ENCODE peak calls at places on chromosomes 3 and 15, in eight cellular contexts. One of them, this sample, is unnamed.

GRCh38 chr15:92803852-92804609 is 96.1 kb upstream of the CHD2 start:
- DNase-seq in RWPE1: peak
- DNase-seq in A549: peak
- DNase-seq in Caco-2: peak
- DNase-seq in fibroblast of the aortic adventitia: peak
- DNase-seq in sigmoid colon: peak
- DNase-seq in tibial artery: peak
- DNase-seq in Peyer's patch: peak
- DNase-seq in this sample: peak

GRCh38 chr3:30258426-30259392 is 347.7 kb upstream of the TGFBR2 start:
- DNase-seq in RWPE1: no peak
- DNase-seq in A549: peak
- DNase-seq in Caco-2: peak
- DNase-seq in fibroblast of the aortic adventitia: no peak
- DNase-seq in sigmoid colon: no peak
- DNase-seq in tibial artery: no peak
- DNase-seq in Peyer's patch: no peak
- DNase-seq in this sample: peak

GRCh38 chr15:66275352-66275751 is 18.0 kb upstream of the DIS3L start:
- DNase-seq in RWPE1: no peak
- DNase-seq in A549: no peak
- DNase-seq in Caco-2: no peak
- DNase-seq in fibroblast of the aortic adventitia: no peak
- DNase-seq in sigmoid colon: no peak
- DNase-seq in tibial artery: no peak
- DNase-seq in Peyer's patch: no peak
- DNase-seq in this sample: no peak

GRCh38 chr15:32119694-32120330 is 89.5 kb downstream of the CHRNA7 start:
- DNase-seq in RWPE1: no peak
- DNase-seq in A549: no peak
- DNase-seq in Caco-2: no peak
- DNase-seq in fibroblast of the aortic adventitia: no peak
- DNase-seq in sigmoid colon: no peak
- DNase-seq in tibial artery: no peak
- DNase-seq in Peyer's patch: no peak
- DNase-seq in this sample: no peak

GRCh38 chr3:41318520-41318919 is 119.2 kb downstream of the CTNNB1 start:
- DNase-seq in RWPE1: no peak
- DNase-seq in A549: no peak
- DNase-seq in Caco-2: peak
- DNase-seq in fibroblast of the aortic adventitia: no peak
- DNase-seq in sigmoid colon: no peak
- DNase-seq in tibial artery: no peak
- DNase-seq in Peyer's patch: no peak
- DNase-seq in this sample: peak

GRCh38 chr15:77671274-77672056 is 38.8 kb upstream of the LINGO1 start:
- DNase-seq in RWPE1: no peak
- DNase-seq in A549: no peak
- DNase-seq in Caco-2: no peak
- DNase-seq in fibroblast of the aortic adventitia: no peak
- DNase-seq in sigmoid colon: no peak
- DNase-seq in tibial artery: no peak
- DNase-seq in Peyer's patch: no peak
- DNase-seq in this sample: no peak

GRCh38 chr15:64566629-64567427 is 106.5 kb downstream of the ZNF609 start:
- DNase-seq in RWPE1: no peak
- DNase-seq in A549: no peak
- DNase-seq in Caco-2: peak
- DNase-seq in fibroblast of the aortic adventitia: no peak
- DNase-seq in sigmoid colon: no peak
- DNase-seq in tibial artery: no peak
- DNase-seq in Peyer's patch: no peak
- DNase-seq in this sample: no peak

GRCh38 chr15:68166847-68167246 is 38.3 kb downstream of the CALML4 start:
- DNase-seq in RWPE1: no peak
- DNase-seq in A549: no peak
- DNase-seq in Caco-2: no peak
- DNase-seq in fibroblast of the aortic adventitia: no peak
- DNase-seq in sigmoid colon: no peak
- DNase-seq in tibial artery: no peak
- DNase-seq in Peyer's patch: no peak
- DNase-seq in this sample: no peak

GRCh38 chr15:58465070-58465469 is 33.3 kb downstream of the LIPC start:
- DNase-seq in RWPE1: no peak
- DNase-seq in A549: no peak
- DNase-seq in Caco-2: no peak
- DNase-seq in fibroblast of the aortic adventitia: no peak
- DNase-seq in sigmoid colon: no peak
- DNase-seq in tibial artery: no peak
- DNase-seq in Peyer's patch: no peak
- DNase-seq in this sample: no peak

GRCh38 chr15:99432271-99433025 is 133.3 kb upstream of the MEF2A start:
- DNase-seq in RWPE1: no peak
- DNase-seq in A549: no peak
- DNase-seq in Caco-2: no peak
- DNase-seq in fibroblast of the aortic adventitia: no peak
- DNase-seq in sigmoid colon: peak
- DNase-seq in tibial artery: peak
- DNase-seq in Peyer's patch: no peak
- DNase-seq in this sample: no peak

GRCh38 chr15:28021281-28022039 is 77.7 kb downstream of the OCA2 start:
- DNase-seq in RWPE1: peak
- DNase-seq in A549: peak
- DNase-seq in Caco-2: peak
- DNase-seq in fibroblast of the aortic adventitia: no peak
- DNase-seq in sigmoid colon: no peak
- DNase-seq in tibial artery: no peak
- DNase-seq in Peyer's patch: no peak
- DNase-seq in this sample: peak

GRCh38 chr15:55320963-55321362 is 1.9 kb downstream of the PIGB start:
- DNase-seq in RWPE1: no peak
- DNase-seq in A549: no peak
- DNase-seq in Caco-2: no peak
- DNase-seq in fibroblast of the aortic adventitia: no peak
- DNase-seq in sigmoid colon: no peak
- DNase-seq in tibial artery: no peak
- DNase-seq in Peyer's patch: no peak
- DNase-seq in this sample: no peak

GRCh38 chr3:122689587-122689986 is 8.9 kb downstream of the PARP14 start:
- DNase-seq in RWPE1: no peak
- DNase-seq in A549: no peak
- DNase-seq in Caco-2: no peak
- DNase-seq in fibroblast of the aortic adventitia: peak
- DNase-seq in sigmoid colon: no peak
- DNase-seq in tibial artery: no peak
- DNase-seq in Peyer's patch: no peak
- DNase-seq in this sample: peak

GRCh38 chr15:78977591-78978347 is 32.9 kb upstream of the CTSH start:
- DNase-seq in RWPE1: no peak
- DNase-seq in A549: no peak
- DNase-seq in Caco-2: no peak
- DNase-seq in fibroblast of the aortic adventitia: no peak
- DNase-seq in sigmoid colon: no peak
- DNase-seq in tibial artery: no peak
- DNase-seq in Peyer's patch: no peak
- DNase-seq in this sample: no peak

GRCh38 chr15:101844916-101845315 is 32.9 kb downstream of the OR4F15 start:
- DNase-seq in RWPE1: no peak
- DNase-seq in A549: no peak
- DNase-seq in Caco-2: no peak
- DNase-seq in fibroblast of the aortic adventitia: no peak
- DNase-seq in sigmoid colon: no peak
- DNase-seq in tibial artery: no peak
- DNase-seq in Peyer's patch: no peak
- DNase-seq in this sample: no peak

GRCh38 chr3:130699765-130700164 is 46.9 kb downstream of the PIK3R4 start:
- DNase-seq in RWPE1: peak
- DNase-seq in A549: peak
- DNase-seq in Caco-2: peak
- DNase-seq in fibroblast of the aortic adventitia: peak
- DNase-seq in sigmoid colon: no peak
- DNase-seq in tibial artery: no peak
- DNase-seq in Peyer's patch: no peak
- DNase-seq in this sample: no peak

GRCh38 chr15:70799667-70800450 is 36.5 kb upstream of the UACA start:
- DNase-seq in RWPE1: peak
- DNase-seq in A549: no peak
- DNase-seq in Caco-2: peak
- DNase-seq in fibroblast of the aortic adventitia: peak
- DNase-seq in sigmoid colon: no peak
- DNase-seq in tibial artery: peak
- DNase-seq in Peyer's patch: no peak
- DNase-seq in this sample: peak

GRCh38 chr3:42175841-42176240 is 84.7 kb downstream of the TRAK1 start:
- DNase-seq in RWPE1: no peak
- DNase-seq in A549: no peak
- DNase-seq in Caco-2: no peak
- DNase-seq in fibroblast of the aortic adventitia: no peak
- DNase-seq in sigmoid colon: no peak
- DNase-seq in tibial artery: no peak
- DNase-seq in Peyer's patch: no peak
- DNase-seq in this sample: no peak

GRCh38 chr3:181103605-181104004 is 114.1 kb upstream of the DNAJC19 start:
- DNase-seq in RWPE1: peak
- DNase-seq in A549: no peak
- DNase-seq in Caco-2: peak
- DNase-seq in fibroblast of the aortic adventitia: no peak
- DNase-seq in sigmoid colon: no peak
- DNase-seq in tibial artery: no peak
- DNase-seq in Peyer's patch: no peak
- DNase-seq in this sample: no peak

GRCh38 chr3:140206196-140207040 is 271.4 kb downstream of the CLSTN2 start:
- DNase-seq in RWPE1: peak
- DNase-seq in A549: no peak
- DNase-seq in Caco-2: peak
- DNase-seq in fibroblast of the aortic adventitia: peak
- DNase-seq in sigmoid colon: no peak
- DNase-seq in tibial artery: no peak
- DNase-seq in Peyer's patch: no peak
- DNase-seq in this sample: peak
- TF ChIP-seq CTCF in RWPE1: no peak
- TF ChIP-seq CTCF in A549: no peak
- TF ChIP-seq CTCF in Caco-2: peak
- TF ChIP-seq CTCF in fibroblast of the aortic adventitia: no peak
- TF ChIP-seq CTCF in sigmoid colon: no peak
- TF ChIP-seq CTCF in tibial artery: no peak
- TF ChIP-seq CTCF in Peyer's patch: no peak
- TF ChIP-seq CTCF in this sample: peak

GRCh38 chr3:10334461-10334860 is 13.5 kb upstream of the SEC13 start:
- DNase-seq in RWPE1: no peak
- DNase-seq in A549: peak
- DNase-seq in Caco-2: no peak
- DNase-seq in fibroblast of the aortic adventitia: peak
- DNase-seq in sigmoid colon: no peak
- DNase-seq in tibial artery: no peak
- DNase-seq in Peyer's patch: no peak
- DNase-seq in this sample: peak
- TF ChIP-seq CTCF in RWPE1: no peak
- TF ChIP-seq CTCF in A549: peak
- TF ChIP-seq CTCF in Caco-2: peak
- TF ChIP-seq CTCF in fibroblast of the aortic adventitia: peak
- TF ChIP-seq CTCF in sigmoid colon: no peak
- TF ChIP-seq CTCF in tibial artery: no peak
- TF ChIP-seq CTCF in Peyer's patch: no peak
- TF ChIP-seq CTCF in this sample: peak

GRCh38 chr15:75042730-75043508 is 19.5 kb downstream of the PPCDC start:
- DNase-seq in RWPE1: no peak
- DNase-seq in A549: peak
- DNase-seq in Caco-2: peak
- DNase-seq in fibroblast of the aortic adventitia: peak
- DNase-seq in sigmoid colon: peak
- DNase-seq in tibial artery: peak
- DNase-seq in Peyer's patch: peak
- DNase-seq in this sample: peak
- TF ChIP-seq CTCF in RWPE1: no peak
- TF ChIP-seq CTCF in A549: peak
- TF ChIP-seq CTCF in Caco-2: peak
- TF ChIP-seq CTCF in fibroblast of the aortic adventitia: peak
- TF ChIP-seq CTCF in sigmoid colon: peak
- TF ChIP-seq CTCF in tibial artery: peak
- TF ChIP-seq CTCF in Peyer's patch: peak
- TF ChIP-seq CTCF in this sample: peak

GRCh38 chr15:62706361-62706760 is 336.2 kb upstream of the TPM1 start:
- DNase-seq in RWPE1: no peak
- DNase-seq in A549: no peak
- DNase-seq in Caco-2: no peak
- DNase-seq in fibroblast of the aortic adventitia: peak
- DNase-seq in sigmoid colon: no peak
- DNase-seq in tibial artery: no peak
- DNase-seq in Peyer's patch: no peak
- DNase-seq in this sample: no peak
- TF ChIP-seq CTCF in RWPE1: peak
- TF ChIP-seq CTCF in A549: peak
- TF ChIP-seq CTCF in Caco-2: no peak
- TF ChIP-seq CTCF in fibroblast of the aortic adventitia: no peak
- TF ChIP-seq CTCF in sigmoid colon: no peak
- TF ChIP-seq CTCF in tibial artery: peak
- TF ChIP-seq CTCF in Peyer's patch: no peak
- TF ChIP-seq CTCF in this sample: peak

DNA sequence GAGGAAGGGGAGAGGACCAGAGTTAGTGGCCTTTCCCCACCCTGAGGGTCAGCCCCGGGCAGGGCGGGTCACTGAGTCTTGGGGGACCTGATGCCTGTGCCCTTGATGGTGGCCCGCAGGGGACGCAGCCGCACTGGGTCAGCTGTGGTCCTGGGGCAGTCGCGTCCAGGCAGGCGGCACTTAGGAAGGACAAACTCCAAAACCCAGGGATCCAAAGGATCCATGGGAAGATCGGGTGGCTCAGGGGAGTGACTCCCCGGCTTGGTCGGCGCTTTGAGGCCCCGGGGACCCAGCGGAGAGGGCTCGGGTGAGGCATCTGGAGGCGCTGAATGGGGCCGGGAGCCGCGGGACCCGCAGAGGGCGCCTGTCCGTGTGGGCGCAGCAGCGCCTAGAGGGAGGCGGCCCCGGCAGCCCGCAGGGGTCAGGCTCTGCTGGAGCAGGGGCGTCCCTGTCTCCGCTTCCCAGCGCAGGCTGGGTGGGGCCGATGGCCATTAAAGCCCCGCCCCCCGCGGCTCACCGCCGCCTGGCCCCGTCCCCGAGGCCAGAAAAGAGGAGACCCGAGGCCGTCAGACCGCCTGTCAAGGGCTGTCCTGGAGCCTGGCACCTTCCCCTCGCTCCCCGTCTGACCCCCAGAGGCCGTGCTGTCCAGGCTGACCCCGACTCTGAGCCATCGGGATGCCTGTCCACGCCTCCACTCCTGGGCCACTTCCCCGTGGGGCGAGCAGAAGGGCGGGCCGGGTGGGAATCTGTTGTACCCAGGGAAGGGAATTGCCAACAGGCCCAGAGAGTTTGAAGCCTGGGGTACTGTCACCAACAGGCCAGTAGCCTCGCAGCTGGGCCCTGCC is 17.4 kb downstream of the CIDEC start:
- DNase-seq in RWPE1: no peak
- DNase-seq in A549: peak
- DNase-seq in Caco-2: peak
- DNase-seq in fibroblast of the aortic adventitia: no peak
- DNase-seq in sigmoid colon: peak
- DNase-seq in tibial artery: peak
- DNase-seq in Peyer's patch: no peak
- DNase-seq in this sample: peak
- TF ChIP-seq CTCF in RWPE1: no peak
- TF ChIP-seq CTCF in A549: peak
- TF ChIP-seq CTCF in Caco-2: peak
- TF ChIP-seq CTCF in fibroblast of the aortic adventitia: peak
- TF ChIP-seq CTCF in sigmoid colon: peak
- TF ChIP-seq CTCF in tibial artery: peak
- TF ChIP-seq CTCF in Peyer's patch: peak
- TF ChIP-seq CTCF in this sample: peak